ENCODE peak calls at places on chromosomes 1 and 21, in seven cellular contexts. G is CD4-positive, CD25-positive, alpha-beta regulatory T cell; B is aorta; A is adipocyte; Y is BE2C; M is esophagus squamous epithelium; W is fibroblast of lung. Q is an unnamed sample.

GRCh38 chr1:202576816-202577215 is 133.4 kb downstream of the SYT2 start:
- DNase-seq in G (no peak), A (peak), Y (no peak), W (peak), M (no peak), B (no peak), Q (no peak)

GRCh38 chr1:176379626-176380339 is 83.2 kb upstream of the PAPPA2 start:
- DNase-seq in W (no peak), B (no peak), Y (no peak), M (no peak), A (peak), G (no peak), Q (no peak)

GRCh38 chr1:31666290-31666963 is 21.8 kb upstream of the PEF1 start:
- DNase-seq in G (no peak), B (no peak), A (peak), Y (no peak), W (peak), M (no peak), Q (no peak)

GRCh38 chr1:117534995-117535467 is 70.8 kb upstream of the TENT5C start:
- DNase-seq in G (peak), A (peak), M (no peak), B (no peak), W (peak), Y (peak), Q (peak)

GRCh38 chr1:172135923-172136610 is 284.4 kb upstream of the C1orf105 start:
- DNase-seq in Y (no peak), W (peak), M (no peak), A (peak), G (no peak), B (no peak), Q (no peak)

GRCh38 chr1:244294825-244295224 is 156.9 kb downstream of the ADSS2 start:
- DNase-seq in G (no peak), M (no peak), Y (no peak), B (no peak), W (no peak), A (no peak), Q (no peak)

GRCh38 chr1:10794724-10795304 is 1.6 kb downstream of the CASZ1 start:
- DNase-seq in A (peak), M (no peak), G (no peak), Y (peak), B (no peak), W (no peak), Q (no peak)

GRCh38 chr1:204192589-204193352 is 3.5 kb downstream of the KISS1 start:
- DNase-seq in A (no peak), M (no peak), Y (no peak), W (no peak), B (no peak), G (no peak), Q (no peak)

GRCh38 chr1:172533511-172534116 is 664 bp downstream of the SUCO start:
- DNase-seq in B (no peak), A (peak), M (peak), W (peak), Y (no peak), G (peak), Q (peak)

GRCh38 chr21:17388226-17388625 is 124.6 kb upstream of the CXADR start:
- DNase-seq in A (no peak), B (no peak), Y (no peak), G (peak), W (no peak), M (no peak), Q (no peak)

GRCh38 chr1:100597069-100597741 is 59.3 kb downstream of the GPR88 start:
- DNase-seq in G (no peak), Y (no peak), A (peak), W (peak), M (no peak), B (no peak), Q (no peak)

GRCh38 chr1:234330843-234331215 is 42.4 kb upstream of the COA6 start:
- DNase-seq in A (no peak), B (no peak), W (no peak), M (no peak), Y (no peak), G (no peak), Q (no peak)

GRCh38 chr1:177948336-177948972 is 21.4 kb downstream of the SEC16B start:
- DNase-seq in B (no peak), A (peak), W (peak), Y (peak), M (no peak), G (peak), Q (peak)

GRCh38 chr1:229980009-229980408 is 87.0 kb upstream of the GALNT2 start:
- DNase-seq in A (no peak), M (no peak), W (no peak), B (no peak), G (no peak), Y (no peak), Q (no peak)

GRCh38 chr1:64745181-64745985 is 508 bp downstream of the RAVER2 start:
- DNase-seq in A (peak), Y (peak), G (peak), M (no peak), W (peak), B (peak), Q (peak)

GRCh38 chr1:209409786-209410185 is 173.7 kb upstream of the CAMK1G start:
- DNase-seq in M (no peak), Y (no peak), B (no peak), A (peak), G (no peak), W (peak), Q (no peak)

GRCh38 chr21:15422761-15423160 is 307.0 kb upstream of the USP25 start:
- DNase-seq in G (no peak), M (no peak), A (no peak), B (no peak), W (peak), Y (no peak), Q (no peak)

GRCh38 chr1:905811-906531 is 17.8 kb upstream of the SAMD11 start:
- DNase-seq in W (no peak), B (peak), Y (peak), M (no peak), A (no peak), G (no peak), Q (no peak)

GRCh38 chr1:20481643-20482498 is 4.1 kb downstream of the CAMK2N1 start:
- DNase-seq in G (no peak), W (no peak), M (no peak), B (no peak), A (no peak), Y (no peak), Q (no peak)

GRCh38 chr1:157830887-157831286 is 10.7 kb downstream of the CD5L start:
- DNase-seq in Y (no peak), B (no peak), A (no peak), W (no peak), M (no peak), G (no peak), Q (no peak)

GRCh38 chr1:15939181-15940109 is 36.5 kb downstream of the ZBTB17 start:
- DNase-seq in W (peak), G (no peak), M (no peak), A (peak), B (no peak), Y (peak), Q (no peak)

GRCh38 chr1:98018074-98018473 is 97.2 kb upstream of the DPYD start:
- DNase-seq in B (no peak), G (no peak), Y (no peak), W (no peak), M (no peak), A (no peak), Q (no peak)

GRCh38 chr1:235513495-235514366 is 9.5 kb upstream of the B3GALNT2 start:
- DNase-seq in B (no peak), G (peak), A (peak), Y (peak), M (no peak), W (peak), Q (peak)

GRCh38 chr1:86998280-86998679 is 83.8 kb downstream of the HS2ST1 start:
- DNase-seq in B (no peak), Y (no peak), A (peak), G (no peak), W (no peak), M (no peak), Q (no peak)

DNA sequence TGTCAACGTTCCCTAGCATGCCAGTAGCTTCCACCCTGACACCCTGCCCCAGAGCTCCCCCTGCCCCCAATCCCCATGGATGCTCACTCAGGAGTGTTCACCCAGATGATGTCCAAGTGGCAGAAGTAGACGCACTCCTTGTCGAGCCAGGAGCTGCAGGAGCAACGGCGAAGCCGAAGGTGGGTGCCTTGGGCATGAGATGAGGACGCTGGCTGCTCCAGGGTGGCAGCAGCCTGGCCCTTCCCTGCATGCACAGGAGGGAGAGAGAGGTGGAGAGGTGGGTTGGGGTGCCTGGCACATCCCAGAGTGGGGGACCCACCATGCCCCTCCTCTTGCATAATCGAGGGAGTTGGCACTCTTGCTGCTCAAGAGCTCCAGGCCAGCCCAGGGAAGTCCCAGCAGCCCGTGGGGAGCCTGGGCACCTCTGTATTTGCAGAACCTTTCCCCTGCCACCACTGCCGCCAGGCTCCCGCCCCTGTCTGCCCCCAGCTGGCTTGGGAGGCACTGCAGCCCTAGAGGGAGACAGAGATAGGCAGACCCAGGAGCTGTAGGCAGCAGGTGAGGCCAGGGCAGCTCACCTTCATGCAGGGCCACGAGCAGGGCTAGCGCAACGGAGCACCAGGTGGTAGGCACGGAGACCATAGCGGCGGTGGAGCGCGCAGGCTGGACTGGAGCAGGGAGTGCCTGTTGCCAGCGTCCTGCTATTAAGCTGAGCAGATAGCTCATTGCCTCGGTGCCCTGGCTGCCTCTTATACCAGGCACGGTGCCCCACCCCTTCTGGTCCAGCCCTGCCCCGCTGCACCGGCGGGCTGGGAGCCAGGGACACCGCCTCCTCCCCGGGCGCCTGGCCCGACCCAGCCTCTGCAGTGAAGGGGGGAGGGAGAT is at the start of gene EDN2:
- DNase-seq in A (no peak), M (no peak), W (no peak), Y (peak), G (no peak), B (no peak), Q (no peak)
- H3K4me3 ChIP-seq in A (no peak), M (peak), W (no peak), Y (no peak), G (no peak), B (no peak), Q (no peak)

GRCh38 chr1:210438928-210439841 is 110.5 kb downstream of the HHAT start:
- DNase-seq in A (peak), Y (no peak), W (peak), B (no peak), M (no peak), G (no peak), Q (no peak)
- H3K4me3 ChIP-seq in A (no peak), Y (no peak), W (no peak), B (no peak), M (no peak), G (no peak), Q (no peak)

GRCh38 chr21:34936874-34937563 is 112.1 kb downstream of the RUNX1 start:
- DNase-seq in B (no peak), W (no peak), G (no peak), M (no peak), A (no peak), Y (no peak), Q (no peak)

GRCh38 chr21:34935452-34935851 is 113.7 kb downstream of the RUNX1 start:
- DNase-seq in W (no peak), B (no peak), Y (no peak), M (no peak), A (no peak), G (peak), Q (no peak)

GRCh38 chr21:34936299-34936698 is 112.8 kb downstream of the RUNX1 start:
- DNase-seq in W (no peak), M (no peak), G (peak), A (no peak), Y (no peak), B (no peak), Q (peak)

GRCh38 chr21:34934350-34934749 is 114.8 kb downstream of the RUNX1 start:
- DNase-seq in A (no peak), Y (no peak), W (no peak), B (no peak), G (no peak), M (no peak), Q (no peak)

DNA sequence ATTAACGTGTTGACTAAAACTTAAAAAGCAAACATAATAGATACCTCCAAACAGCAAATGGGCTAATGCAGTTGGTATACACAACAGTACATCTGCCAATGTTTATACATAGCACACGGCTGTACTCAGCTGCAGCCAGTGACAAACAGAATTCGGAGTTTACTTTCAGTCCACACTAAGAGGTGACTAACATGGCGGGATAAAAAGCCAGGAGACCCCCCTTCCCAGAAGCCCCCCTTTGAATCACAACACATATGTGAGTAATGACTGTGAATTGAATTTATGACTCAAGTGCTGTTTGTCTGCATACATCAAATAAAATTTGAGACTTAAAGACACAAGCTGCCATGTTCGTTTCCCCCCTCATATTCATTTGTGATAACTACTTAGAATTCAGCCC is 113.2 kb downstream of the RUNX1 start:
- DNase-seq in Y (no peak), G (no peak), M (no peak), A (no peak), W (no peak), B (no peak), Q (no peak)
- H3K4me3 ChIP-seq in Y (no peak), G (peak), M (no peak), A (no peak), W (no peak), B (no peak), Q (peak)

GRCh38 chr1:196148367-196148970 is 459.8 kb downstream of the KCNT2 start:
- DNase-seq in W (peak), Y (no peak), B (no peak), A (peak), G (peak), M (no peak), Q (peak)
- H3K4me3 ChIP-seq in W (no peak), Y (no peak), B (no peak), A (no peak), G (no peak), M (no peak), Q (no peak)

GRCh38 chr21:33031562-33031961 is 5.8 kb downstream of the OLIG2 start:
- DNase-seq in G (no peak), Y (no peak), B (no peak), A (no peak), W (no peak), M (no peak), Q (no peak)

GRCh38 chr21:33032434-33033047 is 6.8 kb downstream of the OLIG2 start:
- DNase-seq in B (no peak), W (no peak), M (no peak), A (no peak), G (no peak), Y (no peak), Q (no peak)

GRCh38 chr21:33035147-33035546 is 9.4 kb downstream of the OLIG2 start:
- DNase-seq in Y (no peak), W (no peak), B (no peak), M (no peak), G (no peak), A (no peak), Q (no peak)

GRCh38 chr21:33033094-33033951 is 7.6 kb downstream of the OLIG2 start:
- DNase-seq in A (no peak), G (no peak), B (no peak), W (no peak), M (no peak), Y (no peak), Q (no peak)

GRCh38 chr21:33033961-33034413 is 8.3 kb downstream of the OLIG2 start:
- DNase-seq in G (no peak), W (no peak), M (no peak), A (no peak), B (no peak), Y (no peak), Q (no peak)
- H3K4me3 ChIP-seq in G (no peak), W (no peak), M (no peak), A (no peak), B (no peak), Y (no peak), Q (no peak)

DNA sequence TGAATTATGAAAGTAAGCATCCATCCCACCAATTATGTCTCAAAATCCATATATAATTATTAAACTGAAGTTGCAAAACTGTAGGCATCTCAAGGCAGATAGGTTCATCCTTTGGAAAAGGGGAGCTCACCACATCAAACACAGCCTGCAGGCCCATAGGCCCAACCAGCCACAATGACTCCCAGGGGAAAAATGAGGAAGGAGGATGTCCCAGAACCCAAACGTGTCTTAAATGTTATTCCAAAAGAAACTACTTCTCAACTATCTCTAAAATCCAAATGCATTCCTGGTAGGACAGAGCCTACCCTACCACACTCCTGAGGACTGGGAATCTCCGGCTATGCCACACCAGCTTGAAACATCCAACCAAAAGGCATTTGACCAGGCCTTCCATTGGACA is 12.8 kb downstream of the TIAM1 start:
- DNase-seq in W (no peak), G (no peak), M (no peak), A (no peak), Y (no peak), B (no peak), Q (no peak)
- H3K4me3 ChIP-seq in W (no peak), G (no peak), M (no peak), A (no peak), Y (no peak), B (no peak), Q (no peak)

GRCh38 chr1:150764617-150765090 is 924 bp downstream of the CTSS start:
- DNase-seq in Y (no peak), B (no peak), G (peak), M (no peak), W (peak), A (peak), Q (no peak)
- H3K4me3 ChIP-seq in Y (no peak), B (no peak), G (peak), M (peak), W (no peak), A (peak), Q (no peak)

DNA sequence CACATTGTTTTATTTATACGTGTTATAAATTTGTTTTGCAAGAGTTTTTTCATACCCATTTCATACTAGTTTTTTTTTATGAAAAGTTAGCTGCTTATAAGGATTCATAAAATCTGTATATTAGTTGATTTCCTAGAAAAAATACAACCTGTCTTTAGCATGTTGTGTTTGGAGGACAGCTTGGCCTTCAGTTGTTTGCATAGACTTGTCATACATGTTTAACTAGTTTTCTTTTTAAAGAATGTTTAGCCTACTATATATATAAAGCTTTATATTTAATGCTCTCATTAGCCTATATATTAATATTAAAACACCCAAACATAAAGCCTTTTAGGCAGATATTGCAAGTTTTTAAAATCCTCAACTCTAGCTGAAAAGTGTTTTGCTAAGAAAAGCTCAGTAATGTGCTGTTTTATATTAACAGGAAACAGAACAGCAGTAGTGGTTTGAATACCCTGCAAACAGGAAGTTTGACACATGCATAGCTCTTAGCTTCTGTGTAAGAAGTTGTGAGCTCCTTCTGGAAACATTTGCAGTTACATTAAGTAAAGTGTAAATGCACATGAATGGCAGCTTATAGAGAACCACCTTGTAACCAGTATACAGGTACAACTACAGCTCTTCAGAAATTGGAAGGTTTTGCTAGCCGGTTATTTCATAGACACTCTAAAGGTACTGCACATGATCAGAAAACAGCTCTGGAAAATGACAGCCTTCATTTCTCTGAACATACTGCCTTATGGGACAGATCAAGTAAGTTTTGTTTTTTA is at the start of gene PRKACB:
- DNase-seq in A (peak), B (no peak), G (peak), W (peak), Y (no peak), M (no peak), Q (peak)
- H3K4me3 ChIP-seq in A (no peak), B (no peak), G (peak), W (no peak), Y (no peak), M (peak), Q (peak)